ENCODE peak calls at places on chromosomes 6 and 20, in six cellular contexts. One of them, this sample, is unnamed.

GRCh38 chr6:112640895-112641294 is 293.8 kb downstream of the RFPL4B start:
- DNase-seq in lower lobe of right lung: no peak
- DNase-seq in brain microvascular endothelial cell: peak
- DNase-seq in cardiac muscle cell: no peak
- DNase-seq in fibroblast of lung: peak
- DNase-seq in HepG2: no peak
- DNase-seq in this sample: no peak

GRCh38 chr6:27562027-27562410 is 89.1 kb upstream of the ZNF184 start:
- DNase-seq in lower lobe of right lung: no peak
- DNase-seq in brain microvascular endothelial cell: peak
- DNase-seq in cardiac muscle cell: no peak
- DNase-seq in fibroblast of lung: no peak
- DNase-seq in HepG2: no peak
- DNase-seq in this sample: no peak

GRCh38 chr20:3164763-3165410 is 5.2 kb upstream of the FASTKD5 start:
- DNase-seq in lower lobe of right lung: no peak
- DNase-seq in brain microvascular endothelial cell: no peak
- DNase-seq in cardiac muscle cell: no peak
- DNase-seq in fibroblast of lung: no peak
- DNase-seq in HepG2: no peak
- DNase-seq in this sample: no peak

GRCh38 chr20:58006346-58007316 is 221.8 kb downstream of the ANKRD60 start:
- DNase-seq in lower lobe of right lung: peak
- DNase-seq in brain microvascular endothelial cell: no peak
- DNase-seq in cardiac muscle cell: no peak
- DNase-seq in fibroblast of lung: no peak
- DNase-seq in HepG2: no peak
- DNase-seq in this sample: no peak

GRCh38 chr6:54988576-54988975 is 142.0 kb downstream of the FAM83B start:
- DNase-seq in lower lobe of right lung: no peak
- DNase-seq in brain microvascular endothelial cell: no peak
- DNase-seq in cardiac muscle cell: no peak
- DNase-seq in fibroblast of lung: peak
- DNase-seq in HepG2: no peak
- DNase-seq in this sample: no peak

GRCh38 chr6:14968056-14968643 is 277.7 kb upstream of the JARID2 start:
- DNase-seq in lower lobe of right lung: no peak
- DNase-seq in brain microvascular endothelial cell: no peak
- DNase-seq in cardiac muscle cell: no peak
- DNase-seq in fibroblast of lung: no peak
- DNase-seq in HepG2: no peak
- DNase-seq in this sample: no peak

GRCh38 chr6:144360401-144360800 is 75.3 kb downstream of the UTRN start:
- DNase-seq in lower lobe of right lung: no peak
- DNase-seq in brain microvascular endothelial cell: no peak
- DNase-seq in cardiac muscle cell: no peak
- DNase-seq in fibroblast of lung: no peak
- DNase-seq in HepG2: no peak
- DNase-seq in this sample: no peak

GRCh38 chr20:31572042-31572700 is 32.9 kb upstream of the ID1 start:
- DNase-seq in lower lobe of right lung: no peak
- DNase-seq in brain microvascular endothelial cell: no peak
- DNase-seq in cardiac muscle cell: no peak
- DNase-seq in fibroblast of lung: no peak
- DNase-seq in HepG2: no peak
- DNase-seq in this sample: no peak

GRCh38 chr6:11194399-11195274 is 37.8 kb downstream of the NEDD9 start:
- DNase-seq in lower lobe of right lung: no peak
- DNase-seq in brain microvascular endothelial cell: peak
- DNase-seq in cardiac muscle cell: no peak
- DNase-seq in fibroblast of lung: peak
- DNase-seq in HepG2: no peak
- DNase-seq in this sample: no peak

GRCh38 chr6:25050356-25050755 is 114.6 kb upstream of the RIPOR2 start:
- DNase-seq in lower lobe of right lung: no peak
- DNase-seq in brain microvascular endothelial cell: peak
- DNase-seq in cardiac muscle cell: no peak
- DNase-seq in fibroblast of lung: peak
- DNase-seq in HepG2: no peak
- DNase-seq in this sample: peak

GRCh38 chr20:24873015-24873620 is 76.0 kb upstream of the CST7 start:
- DNase-seq in lower lobe of right lung: no peak
- DNase-seq in brain microvascular endothelial cell: no peak
- DNase-seq in cardiac muscle cell: no peak
- DNase-seq in fibroblast of lung: no peak
- DNase-seq in HepG2: no peak
- DNase-seq in this sample: no peak

GRCh38 chr6:31401403-31401802 is 2.0 kb upstream of the MICA start:
- DNase-seq in lower lobe of right lung: no peak
- DNase-seq in brain microvascular endothelial cell: peak
- DNase-seq in cardiac muscle cell: no peak
- DNase-seq in fibroblast of lung: peak
- DNase-seq in HepG2: peak
- DNase-seq in this sample: peak

GRCh38 chr20:50093240-50093639 is 19.7 kb downstream of the UBE2V1 start:
- DNase-seq in lower lobe of right lung: no peak
- DNase-seq in brain microvascular endothelial cell: no peak
- DNase-seq in cardiac muscle cell: no peak
- DNase-seq in fibroblast of lung: no peak
- DNase-seq in HepG2: no peak
- DNase-seq in this sample: no peak

GRCh38 chr20:50096237-50096636 is 16.7 kb downstream of the UBE2V1 start:
- DNase-seq in lower lobe of right lung: no peak
- DNase-seq in brain microvascular endothelial cell: no peak
- DNase-seq in cardiac muscle cell: no peak
- DNase-seq in fibroblast of lung: no peak
- DNase-seq in HepG2: no peak
- DNase-seq in this sample: no peak

GRCh38 chr20:50095476-50096078 is 17.4 kb downstream of the UBE2V1 start:
- DNase-seq in lower lobe of right lung: no peak
- DNase-seq in brain microvascular endothelial cell: no peak
- DNase-seq in cardiac muscle cell: no peak
- DNase-seq in fibroblast of lung: no peak
- DNase-seq in HepG2: no peak
- DNase-seq in this sample: no peak

GRCh38 chr20:50092436-50092835 is 20.5 kb downstream of the UBE2V1 start:
- DNase-seq in lower lobe of right lung: no peak
- DNase-seq in brain microvascular endothelial cell: no peak
- DNase-seq in cardiac muscle cell: no peak
- DNase-seq in fibroblast of lung: peak
- DNase-seq in HepG2: no peak
- DNase-seq in this sample: no peak

GRCh38 chr20:50094522-50094921 is 18.4 kb downstream of the UBE2V1 start:
- DNase-seq in lower lobe of right lung: no peak
- DNase-seq in brain microvascular endothelial cell: no peak
- DNase-seq in cardiac muscle cell: no peak
- DNase-seq in fibroblast of lung: no peak
- DNase-seq in HepG2: no peak
- DNase-seq in this sample: no peak
- H3K4me3 ChIP-seq in lower lobe of right lung: no peak
- H3K4me3 ChIP-seq in brain microvascular endothelial cell: no peak
- H3K4me3 ChIP-seq in cardiac muscle cell: no peak
- H3K4me3 ChIP-seq in fibroblast of lung: no peak
- H3K4me3 ChIP-seq in HepG2: no peak
- H3K4me3 ChIP-seq in this sample: no peak

GRCh38 chr6:3120765-3121089 is 2.2 kb downstream of the BPHL start:
- DNase-seq in lower lobe of right lung: no peak
- DNase-seq in brain microvascular endothelial cell: no peak
- DNase-seq in cardiac muscle cell: no peak
- DNase-seq in fibroblast of lung: no peak
- DNase-seq in HepG2: no peak
- DNase-seq in this sample: no peak

GRCh38 chr6:3117912-3118352 is 579 bp upstream of the BPHL start:
- DNase-seq in lower lobe of right lung: no peak
- DNase-seq in brain microvascular endothelial cell: no peak
- DNase-seq in cardiac muscle cell: no peak
- DNase-seq in fibroblast of lung: no peak
- DNase-seq in HepG2: no peak
- DNase-seq in this sample: no peak

GRCh38 chr6:3119040-3119723 is 671 bp downstream of the BPHL start:
- DNase-seq in lower lobe of right lung: no peak
- DNase-seq in brain microvascular endothelial cell: peak
- DNase-seq in cardiac muscle cell: no peak
- DNase-seq in fibroblast of lung: peak
- DNase-seq in HepG2: peak
- DNase-seq in this sample: no peak

GRCh38 chr6:3114377-3114776 is 4.1 kb upstream of the BPHL start:
- DNase-seq in lower lobe of right lung: no peak
- DNase-seq in brain microvascular endothelial cell: no peak
- DNase-seq in cardiac muscle cell: no peak
- DNase-seq in fibroblast of lung: no peak
- DNase-seq in HepG2: no peak
- DNase-seq in this sample: no peak

DNA sequence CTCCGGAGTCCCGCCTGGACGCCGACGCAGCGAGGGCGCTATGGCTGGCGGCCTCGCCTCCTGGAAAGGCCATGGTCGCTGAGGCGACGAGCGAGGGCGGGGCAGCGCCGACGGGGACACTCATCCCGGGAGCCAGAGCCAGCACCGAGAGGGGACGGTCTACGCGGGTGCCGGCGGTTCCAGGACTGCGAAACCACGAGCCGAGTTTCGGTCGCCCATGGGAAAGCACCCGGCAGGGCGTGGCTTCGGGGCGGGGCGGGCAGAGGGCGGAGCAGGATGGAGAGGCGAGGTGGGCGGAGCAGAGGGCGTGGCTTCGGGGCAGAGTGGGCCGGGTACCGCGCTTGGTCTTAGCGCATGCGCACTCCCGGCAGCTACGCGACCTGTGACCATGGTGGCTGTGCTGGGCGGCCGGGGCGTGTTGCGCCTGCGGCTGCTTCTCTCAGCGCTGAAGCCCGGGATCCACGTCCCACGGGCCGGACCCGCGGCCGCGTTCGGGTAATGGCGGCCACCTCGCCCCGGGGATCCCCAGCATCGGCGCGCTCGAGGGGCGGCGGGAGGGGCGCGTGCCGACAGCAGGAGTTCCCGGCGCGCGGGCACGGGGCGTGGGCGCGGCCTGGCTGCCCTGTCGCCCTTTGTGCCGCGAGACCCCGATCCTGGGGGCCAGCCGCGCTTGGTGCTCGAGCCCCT is at the start of gene BPHL:
- DNase-seq in lower lobe of right lung: peak
- DNase-seq in brain microvascular endothelial cell: peak
- DNase-seq in cardiac muscle cell: peak
- DNase-seq in fibroblast of lung: peak
- DNase-seq in HepG2: peak
- DNase-seq in this sample: peak
- TF ChIP-seq CTCF in lower lobe of right lung: no peak
- TF ChIP-seq CTCF in brain microvascular endothelial cell: no peak
- TF ChIP-seq CTCF in cardiac muscle cell: no peak
- TF ChIP-seq CTCF in fibroblast of lung: no peak
- TF ChIP-seq CTCF in HepG2: peak
- TF ChIP-seq CTCF in this sample: no peak

DNA sequence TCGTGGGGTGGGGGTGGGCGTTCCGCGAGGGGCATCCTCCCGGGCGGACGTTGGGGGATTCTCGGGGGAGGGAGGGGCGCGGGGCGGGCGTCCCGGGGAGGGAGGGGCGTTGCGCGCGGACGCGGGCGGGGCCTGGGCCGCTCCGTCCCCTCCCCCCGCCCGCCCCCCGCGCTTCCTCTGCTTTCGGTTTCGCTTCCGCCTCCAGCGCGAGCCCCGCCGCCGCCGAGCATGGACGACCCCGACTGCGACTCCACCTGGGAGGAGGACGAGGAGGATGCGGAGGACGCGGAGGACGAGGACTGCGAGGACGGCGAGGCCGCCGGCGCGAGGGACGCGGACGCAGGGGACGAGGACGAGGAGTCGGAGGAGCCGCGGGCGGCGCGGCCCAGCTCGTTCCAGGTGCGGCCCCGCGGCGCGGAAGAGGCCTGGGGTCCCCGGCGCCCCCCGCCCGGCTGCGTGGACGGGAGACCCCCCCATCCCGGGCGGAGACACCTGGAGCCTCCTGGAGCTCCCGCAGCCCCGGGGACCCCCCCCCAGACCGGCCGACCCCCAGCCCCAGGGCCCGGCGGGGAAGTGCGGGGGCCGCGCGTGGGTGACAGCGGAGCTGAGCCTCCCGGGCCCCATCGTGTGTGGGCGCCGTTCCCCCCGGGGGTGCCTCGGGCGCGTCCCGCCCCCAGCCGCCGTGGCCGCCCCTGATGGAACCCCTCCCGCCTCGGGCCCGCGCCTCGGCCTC is at the start of gene OGFR:
- DNase-seq in lower lobe of right lung: peak
- DNase-seq in brain microvascular endothelial cell: no peak
- DNase-seq in cardiac muscle cell: peak
- DNase-seq in fibroblast of lung: peak
- DNase-seq in HepG2: no peak
- DNase-seq in this sample: no peak
- H3K4me3 ChIP-seq in lower lobe of right lung: peak
- H3K4me3 ChIP-seq in brain microvascular endothelial cell: peak
- H3K4me3 ChIP-seq in cardiac muscle cell: peak
- H3K4me3 ChIP-seq in fibroblast of lung: peak
- H3K4me3 ChIP-seq in HepG2: peak
- H3K4me3 ChIP-seq in this sample: peak

GRCh38 chr20:16819483-16819882 is 71.3 kb downstream of the OTOR start:
- DNase-seq in lower lobe of right lung: no peak
- DNase-seq in brain microvascular endothelial cell: no peak
- DNase-seq in cardiac muscle cell: no peak
- DNase-seq in fibroblast of lung: no peak
- DNase-seq in HepG2: no peak
- DNase-seq in this sample: no peak

GRCh38 chr20:16816192-16816591 is 68.0 kb downstream of the OTOR start:
- DNase-seq in lower lobe of right lung: no peak
- DNase-seq in brain microvascular endothelial cell: no peak
- DNase-seq in cardiac muscle cell: no peak
- DNase-seq in fibroblast of lung: no peak
- DNase-seq in HepG2: no peak
- DNase-seq in this sample: no peak

GRCh38 chr20:16824664-16825063 is 76.5 kb downstream of the OTOR start:
- DNase-seq in lower lobe of right lung: no peak
- DNase-seq in brain microvascular endothelial cell: no peak
- DNase-seq in cardiac muscle cell: no peak
- DNase-seq in fibroblast of lung: no peak
- DNase-seq in HepG2: no peak
- DNase-seq in this sample: no peak

DNA sequence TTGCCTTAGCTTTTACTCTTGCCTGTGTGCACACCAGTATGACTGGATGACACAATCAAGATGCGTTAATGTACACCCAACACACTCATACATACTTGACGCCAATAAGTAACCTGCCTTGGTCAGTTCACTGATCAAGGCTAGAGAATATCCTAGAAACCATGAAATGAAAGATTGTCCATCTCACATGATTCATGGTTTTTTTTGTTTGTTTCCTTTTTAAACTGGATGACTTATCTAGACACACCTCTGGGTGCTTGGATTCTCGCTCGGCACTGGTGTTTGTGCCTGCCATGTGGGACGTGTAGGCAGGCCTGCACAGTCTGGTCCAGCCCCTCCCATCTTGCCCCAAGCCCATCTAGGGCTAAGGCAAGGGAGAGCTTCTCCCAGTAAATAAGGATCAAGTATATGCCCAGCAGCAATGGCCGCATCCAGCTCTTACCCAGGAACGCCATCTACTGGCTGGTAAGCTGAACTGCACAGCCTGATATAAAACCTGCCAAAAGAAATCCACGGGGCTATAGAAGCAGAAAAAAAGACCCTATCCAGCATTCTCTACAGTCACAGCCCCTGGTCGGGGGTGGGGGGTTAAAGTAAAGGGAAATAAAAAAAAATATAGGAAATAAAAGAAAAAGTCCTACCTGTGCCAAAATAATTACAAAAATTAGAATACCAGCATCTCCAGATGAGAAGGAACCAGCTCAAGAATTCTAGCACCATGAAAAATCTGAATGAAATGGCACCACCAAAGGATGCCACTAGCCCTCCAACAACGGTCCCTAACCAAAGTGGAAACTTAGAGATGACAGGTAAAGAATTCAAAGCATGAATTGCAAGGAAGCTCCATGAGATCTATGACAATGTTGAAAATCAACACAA is 73.3 kb downstream of the OTOR start:
- DNase-seq in lower lobe of right lung: peak
- DNase-seq in brain microvascular endothelial cell: peak
- DNase-seq in cardiac muscle cell: peak
- DNase-seq in fibroblast of lung: peak
- DNase-seq in HepG2: peak
- DNase-seq in this sample: no peak
- TF ChIP-seq CTCF in lower lobe of right lung: peak
- TF ChIP-seq CTCF in brain microvascular endothelial cell: peak
- TF ChIP-seq CTCF in cardiac muscle cell: peak
- TF ChIP-seq CTCF in fibroblast of lung: peak
- TF ChIP-seq CTCF in HepG2: peak
- TF ChIP-seq CTCF in this sample: peak

This sample was measured in AG04450.